ENCODE peak calls at places on chromosomes 11 and 22, in eight cellular contexts. I, M, A, U, J, V, Q and Y are unnamed samples.
A peak's percentile ranks its signal among the peaks of the same experiment; 100 is the strongest.

GRCh38 chr11:88801484-88802123 is 264.2 kb downstream of the GRM5 start:
- DNase-seq in I (no peak), M (no peak), A (no peak), U (no peak), J (no peak), V (no peak), Q (no peak), Y (no peak)

GRCh38 chr11:76769645-76770586 is 13.2 kb upstream of the TSKU start:
- DNase-seq in I (no peak), M (peak; percentile 96), A (peak; percentile 53), U (no peak), J (no peak), V (no peak), Q (no peak), Y (no peak)

GRCh38 chr11:114399903-114400221 is 449 bp downstream of the C11orf71 start:
- DNase-seq in I (peak; percentile 16), M (no peak), A (no peak), U (no peak), J (no peak), V (no peak), Q (no peak), Y (no peak)

GRCh38 chr22:46707305-46707704 is 30.7 kb downstream of the CERK start:
- DNase-seq in I (no peak), M (no peak), A (no peak), U (no peak), J (no peak), V (no peak), Q (no peak), Y (no peak)

GRCh38 chr22:20787746-20788626 is 14.1 kb downstream of the SERPIND1 start:
- DNase-seq in I (no peak), M (no peak), A (no peak), U (no peak), J (no peak), V (no peak), Q (no peak), Y (no peak)

GRCh38 chr11:17607572-17608570 is 60.8 kb downstream of the OTOG start:
- DNase-seq in I (no peak), M (no peak), A (no peak), U (no peak), J (no peak), V (no peak), Q (no peak), Y (no peak)

GRCh38 chr11:65390099-65390941 is 3.9 kb downstream of the FRMD8 start:
- DNase-seq in I (no peak), M (no peak), A (peak; percentile 32), U (no peak), J (no peak), V (peak; percentile 45), Q (no peak), Y (peak; percentile 58)

GRCh38 chr11:61868601-61869476 is 22.5 kb downstream of the FADS3 start:
- DNase-seq in I (no peak), M (no peak), A (no peak), U (no peak), J (no peak), V (no peak), Q (no peak), Y (no peak)

GRCh38 chr11:87443707-87444106 is 406.0 kb downstream of the TMEM135 start:
- DNase-seq in I (no peak), M (no peak), A (no peak), U (no peak), J (no peak), V (no peak), Q (no peak), Y (no peak)

GRCh38 chr22:17110791-17111550 is 10.2 kb downstream of the TMEM121B start:
- DNase-seq in I (no peak), M (no peak), A (no peak), U (no peak), J (no peak), V (no peak), Q (no peak), Y (no peak)

GRCh38 chr11:65417702-65418430 is 4.7 kb upstream of the NEAT1 start:
- DNase-seq in I (no peak), M (no peak), A (no peak), U (peak; percentile 72), J (peak; percentile 66), V (peak; percentile 84), Q (no peak), Y (peak; percentile 82)

GRCh38 chr22:49348631-49349030 is 479.0 kb downstream of the BRD1 start:
- DNase-seq in I (no peak), M (no peak), A (no peak), U (no peak), J (no peak), V (no peak), Q (no peak), Y (no peak)

GRCh38 chr11:78061921-78062311 is 1.7 kb upstream of the THRSP start:
- DNase-seq in I (no peak), M (no peak), A (no peak), U (no peak), J (no peak), V (peak; percentile 30), Q (no peak), Y (no peak)

GRCh38 chr11:62552465-62552782 is 5.8 kb upstream of the AHNAK start:
- DNase-seq in I (no peak), M (no peak), A (peak; percentile 60), U (peak; percentile 24), J (no peak), V (peak; percentile 60), Q (no peak), Y (no peak)

GRCh38 chr11:32088117-32088941 is 2.5 kb upstream of the RCN1 start:
- DNase-seq in I (peak; percentile 55), M (no peak), A (peak; percentile 91), U (peak; percentile 77), J (peak; percentile 14), V (peak; percentile 96), Q (no peak), Y (peak; percentile 79)

GRCh38 chr11:24155792-24156191 is 341.1 kb upstream of the LUZP2 start:
- DNase-seq in I (no peak), M (no peak), A (peak; percentile 5), U (no peak), J (no peak), V (no peak), Q (no peak), Y (no peak)

GRCh38 chr11:18772211-18772610 is 19.4 kb downstream of the PTPN5 start:
- DNase-seq in I (no peak), M (no peak), A (peak; percentile 23), U (no peak), J (no peak), V (peak; percentile 14), Q (no peak), Y (peak; percentile 16)

GRCh38 chr11:104772806-104773241 is 125.4 kb downstream of the CASP12 start:
- DNase-seq in I (peak; percentile 70), M (peak; percentile 21), A (peak; percentile 86), U (no peak), J (no peak), V (peak; percentile 80), Q (no peak), Y (peak; percentile 40)

GRCh38 chr11:87280143-87280542 is 242.4 kb downstream of the TMEM135 start:
- DNase-seq in I (no peak), M (no peak), A (no peak), U (no peak), J (no peak), V (no peak), Q (no peak), Y (no peak)

GRCh38 chr11:44926036-44926435 is 24.6 kb downstream of the TP53I11 start:
- DNase-seq in I (no peak), M (no peak), A (no peak), U (no peak), J (no peak), V (no peak), Q (no peak), Y (no peak)

GRCh38 chr22:44698531-44699421 is 3.2 kb upstream of the PRR5 start:
- DNase-seq in I (peak; percentile 85), M (no peak), A (peak; percentile 98), U (no peak), J (no peak), V (peak; percentile 92), Q (no peak), Y (peak; percentile 77)

GRCh38 chr22:38706101-38706884 is 549 bp downstream of the GTPBP1 start:
- DNase-seq in I (no peak), M (no peak), A (peak; percentile 37), U (peak; percentile 53), J (no peak), V (peak; percentile 53), Q (no peak), Y (peak; percentile 61)

GRCh38 chr22:49204599-49205214 is 623.0 kb downstream of the BRD1 start:
- DNase-seq in I (no peak), M (no peak), A (no peak), U (no peak), J (no peak), V (no peak), Q (no peak), Y (no peak)

GRCh38 chr11:92225563-92226308 is 1.1 kb downstream of the FAT3 start:
- DNase-seq in I (no peak), M (no peak), A (peak; percentile 50), U (peak; percentile 26), J (no peak), V (no peak), Q (no peak), Y (peak; percentile 34)

GRCh38 chr11:65454696-65455456 is 32.3 kb downstream of the NEAT1 start:
- DNase-seq in I (no peak), M (peak; percentile 88), A (peak; percentile 85), U (peak; percentile 90), J (peak; percentile 74), V (peak; percentile 91), Q (peak; percentile 75), Y (peak; percentile 91)

GRCh38 chr11:117059611-117060010 is 38.6 kb downstream of the SIK3 start:
- DNase-seq in I (no peak), M (no peak), A (no peak), U (no peak), J (no peak), V (no peak), Q (no peak), Y (no peak)

GRCh38 chr22:44617828-44618227 is 84.2 kb upstream of the PRR5 start:
- DNase-seq in I (no peak), M (no peak), A (no peak), U (no peak), J (no peak), V (no peak), Q (no peak), Y (no peak)

GRCh38 chr22:38830026-38830844 is 13.6 kb downstream of the NPTXR start:
- DNase-seq in I (no peak), M (no peak), A (no peak), U (no peak), J (no peak), V (no peak), Q (no peak), Y (no peak)

GRCh38 chr11:75508051-75508561 is 17.6 kb downstream of the GDPD5 start:
- DNase-seq in I (no peak), M (no peak), A (no peak), U (no peak), J (no peak), V (no peak), Q (no peak), Y (no peak)